ENCODE peak calls at places on chromosomes 7 and 10, in ten cellular contexts. H is right cardiac atrium; B is GM23248; X is astrocyte of the spinal cord; Z is stimulated activated naive CD8-positive, alpha-beta T cell treated with anti-CD3 and anti-CD28 coated beads, Interleukin-15, amount 100 ng/mL, for 72 hours; Q is NCI-H1436; C is body of pancreas; L is C1 segment of cervical spinal cord; K is GM13976; V is NCI-H82. Y is an unnamed sample.

GRCh38 chr10:71285180-71285545 is 33.9 kb upstream of the SLC29A3 start:
- DNase-seq in H (peak), B (peak), X (no peak), Z (peak), Q (peak), C (peak), L (no peak), K (peak), V (peak), Y (peak)

GRCh38 chr7:86600506-86601290 is 43.0 kb upstream of the GRM3 start:
- DNase-seq in H (no peak), B (no peak), X (no peak), Z (no peak), Q (peak), C (no peak), L (no peak), K (no peak), V (no peak), Y (no peak)

GRCh38 chr10:19663344-19663743 is 152.9 kb upstream of the PLXDC2 start:
- DNase-seq in H (no peak), B (no peak), X (no peak), Z (no peak), Q (no peak), C (no peak), L (no peak), K (no peak), V (no peak), Y (no peak)

GRCh38 chr7:21142081-21142480 is 285.8 kb upstream of the SP4 start:
- DNase-seq in H (no peak), B (no peak), X (no peak), Z (no peak), Q (no peak), C (no peak), L (no peak), K (no peak), V (no peak), Y (no peak)

GRCh38 chr10:18528292-18528691 is 123.1 kb downstream of the NSUN6 start:
- DNase-seq in H (no peak), B (no peak), X (no peak), Z (no peak), Q (no peak), C (no peak), L (no peak), K (no peak), V (no peak), Y (no peak)

GRCh38 chr10:4130685-4131084 is 345.7 kb upstream of the KLF6 start:
- DNase-seq in H (no peak), B (no peak), X (no peak), Z (no peak), Q (no peak), C (no peak), L (no peak), K (no peak), V (no peak), Y (no peak)

GRCh38 chr7:922334-923107 is 32.0 kb downstream of the ADAP1 start:
- DNase-seq in H (peak), B (no peak), X (no peak), Z (no peak), Q (no peak), C (peak), L (no peak), K (no peak), V (no peak), Y (no peak)

GRCh38 chr10:114281461-114281860 is 42.4 kb downstream of the VWA2 start:
- DNase-seq in H (no peak), B (no peak), X (no peak), Z (no peak), Q (no peak), C (no peak), L (no peak), K (no peak), V (no peak), Y (no peak)

GRCh38 chr10:44195120-44196007 is 189.5 kb downstream of the CXCL12 start:
- DNase-seq in H (peak), B (peak), X (peak), Z (no peak), Q (no peak), C (peak), L (no peak), K (no peak), V (no peak), Y (peak)

GRCh38 chr7:67100956-67101361 is 104.3 kb downstream of the TYW1 start:
- DNase-seq in H (no peak), B (no peak), X (no peak), Z (no peak), Q (no peak), C (no peak), L (no peak), K (no peak), V (no peak), Y (no peak)

GRCh38 chr10:19500959-19501358 is 315.3 kb upstream of the PLXDC2 start:
- DNase-seq in H (no peak), B (no peak), X (no peak), Z (no peak), Q (no peak), C (no peak), L (no peak), K (no peak), V (no peak), Y (no peak)

GRCh38 chr7:95798401-95798930 is 26.1 kb downstream of the DYNC1I1 start:
- DNase-seq in H (no peak), B (peak), X (peak), Z (no peak), Q (peak), C (no peak), L (no peak), K (no peak), V (no peak), Y (no peak)

GRCh38 chr7:158445421-158446175 is 142.0 kb downstream of the PTPRN2 start:
- DNase-seq in H (no peak), B (no peak), X (no peak), Z (no peak), Q (no peak), C (no peak), L (no peak), K (no peak), V (no peak), Y (no peak)

GRCh38 chr7:92790987-92791386 is 45.4 kb downstream of the CDK6 start:
- DNase-seq in H (no peak), B (peak), X (peak), Z (no peak), Q (no peak), C (no peak), L (no peak), K (no peak), V (no peak), Y (peak)

GRCh38 chr10:52146766-52147165 is 167.3 kb upstream of the DKK1 start:
- DNase-seq in H (no peak), B (peak), X (no peak), Z (no peak), Q (no peak), C (no peak), L (no peak), K (no peak), V (no peak), Y (peak)

GRCh38 chr7:45105588-45106188 is 5.8 kb downstream of the TBRG4 start:
- DNase-seq in H (no peak), B (no peak), X (no peak), Z (no peak), Q (no peak), C (no peak), L (no peak), K (no peak), V (no peak), Y (peak)

GRCh38 chr10:5905854-5906507 is 15.9 kb downstream of the FBH1 start:
- DNase-seq in H (peak), B (no peak), X (no peak), Z (no peak), Q (no peak), C (no peak), L (no peak), K (no peak), V (no peak), Y (peak)

GRCh38 chr7:132866551-132866950 is 215.3 kb downstream of the CHCHD3 start:
- DNase-seq in H (no peak), B (no peak), X (no peak), Z (no peak), Q (no peak), C (no peak), L (no peak), K (no peak), V (no peak), Y (no peak)

GRCh38 chr10:103473261-103473671 is 5.8 kb downstream of the CALHM3 start:
- DNase-seq in H (peak), B (no peak), X (no peak), Z (no peak), Q (no peak), C (no peak), L (no peak), K (no peak), V (no peak), Y (no peak)

GRCh38 chr10:121734517-121735137 is 136.4 kb upstream of the FGFR2 start:
- DNase-seq in H (no peak), B (peak), X (no peak), Z (peak), Q (peak), C (peak), L (no peak), K (peak), V (peak), Y (peak)

GRCh38 chr7:139103057-139103820 is 6.3 kb downstream of the ZC3HAV1 start:
- DNase-seq in H (no peak), B (no peak), X (no peak), Z (no peak), Q (no peak), C (no peak), L (no peak), K (no peak), V (no peak), Y (no peak)

GRCh38 chr7:116524221-116524608 is 621 bp upstream of the CAV1 start:
- DNase-seq in H (no peak), B (no peak), X (no peak), Z (no peak), Q (no peak), C (no peak), L (no peak), K (no peak), V (no peak), Y (no peak)